ENCODE peak calls at places on chromosomes 3 and 15, in nine cellular contexts. O is T-helper 9 cell, A is NCI-H774, P is NCI-H510A, R is LoVo, D is NCI-H1092, L is GM23248, W is COR-L47, Q is Kasumi-1. H is an unnamed sample.

GRCh38 chr3:64586977-64587376 is 100.8 kb downstream of the ADAMTS9 start:
- DNase-seq in D (no peak), L (no peak), A (no peak), W (no peak), R (no peak), P (no peak), O (no peak), Q (no peak), H (no peak)

GRCh38 chr15:88089019-88089603 is 167.4 kb downstream of the NTRK3 start:
- DNase-seq in O (no peak), P (no peak), L (peak), Q (no peak), R (no peak), W (no peak), A (no peak), D (no peak), H (no peak)

GRCh38 chr3:18499256-18499655 is 74.1 kb upstream of the SATB1 start:
- DNase-seq in P (no peak), L (no peak), W (no peak), D (no peak), O (no peak), Q (peak), R (no peak), A (no peak), H (no peak)

GRCh38 chr3:79551997-79552396 is 215.8 kb downstream of the ROBO1 start:
- DNase-seq in R (no peak), W (no peak), D (no peak), L (peak), Q (no peak), P (no peak), O (no peak), A (no peak), H (no peak)

GRCh38 chr3:51585197-51585596 is 46.7 kb downstream of the RAD54L2 start:
- DNase-seq in R (no peak), A (no peak), D (no peak), P (no peak), L (no peak), W (no peak), Q (no peak), O (no peak), H (no peak)

GRCh38 chr3:101639280-101639963 is 37.5 kb downstream of the ZBTB11 start:
- DNase-seq in L (no peak), P (no peak), W (no peak), D (no peak), Q (no peak), A (no peak), R (no peak), O (no peak), H (no peak)

GRCh38 chr3:171436380-171436779 is 23.8 kb downstream of the TNIK start:
- DNase-seq in D (no peak), Q (no peak), O (no peak), W (no peak), L (no peak), A (no peak), R (no peak), P (no peak), H (no peak)

GRCh38 chr3:123843668-123844067 is 40.5 kb downstream of the MYLK start:
- DNase-seq in Q (no peak), P (no peak), D (no peak), W (no peak), L (peak), R (no peak), O (no peak), A (no peak), H (no peak)

GRCh38 chr3:38327335-38328009 is 19.1 kb upstream of the XYLB start:
- DNase-seq in W (no peak), O (no peak), P (no peak), A (no peak), D (no peak), R (peak), L (peak), Q (no peak), H (peak)

GRCh38 chr3:187063286-187064081 is 75.8 kb downstream of the RPL39L start:
- DNase-seq in L (no peak), Q (no peak), R (no peak), P (no peak), W (no peak), D (no peak), A (no peak), O (no peak), H (peak)

GRCh38 chr3:14520967-14521366 is 19.2 kb downstream of the GRIP2 start:
- DNase-seq in L (no peak), Q (no peak), A (no peak), W (no peak), D (no peak), P (no peak), O (no peak), R (no peak), H (no peak)

GRCh38 chr15:64193971-64194370 is 31.1 kb upstream of the PPIB start:
- DNase-seq in W (no peak), D (no peak), A (no peak), P (no peak), O (no peak), Q (no peak), L (no peak), R (no peak), H (no peak)

GRCh38 chr3:12451960-12452359 is 32.3 kb upstream of the TSEN2 start:
- DNase-seq in P (no peak), Q (no peak), L (no peak), R (no peak), W (no peak), A (no peak), D (no peak), O (no peak), H (no peak)

GRCh38 chr15:63502843-63503738 is 1.3 kb upstream of the USP3 start:
- DNase-seq in P (peak), D (no peak), Q (peak), R (peak), O (peak), A (no peak), L (peak), W (no peak), H (peak)

GRCh38 chr15:63013052-63013808 is 29.3 kb upstream of the TPM1 start:
- DNase-seq in A (no peak), O (no peak), P (no peak), D (no peak), W (no peak), L (peak), Q (no peak), R (peak), H (peak)

GRCh38 chr15:37106490-37107001 is 6.2 kb upstream of the MEIS2 start:
- DNase-seq in O (no peak), A (no peak), P (no peak), D (no peak), Q (no peak), R (peak), L (no peak), W (peak), H (no peak)

GRCh38 chr15:95995375-95996168 is 334.9 kb upstream of the NR2F2 start:
- DNase-seq in D (no peak), O (no peak), Q (no peak), P (no peak), R (no peak), W (no peak), A (no peak), L (peak), H (peak)

GRCh38 chr3:138407236-138407907 is 27.0 kb upstream of the ESYT3 start:
- DNase-seq in W (no peak), A (no peak), D (no peak), P (no peak), R (no peak), Q (no peak), O (no peak), L (no peak), H (no peak)

GRCh38 chr3:12822725-12823373 is 18.5 kb downstream of the RPL32 start:
- DNase-seq in P (no peak), Q (peak), A (no peak), L (no peak), O (no peak), R (no peak), D (no peak), W (no peak), H (no peak)

GRCh38 chr15:69424001-69424400 is 9.9 kb downstream of the KIF23 start:
- DNase-seq in O (no peak), W (no peak), A (no peak), P (no peak), D (no peak), R (no peak), L (no peak), Q (no peak), H (no peak)

H was measured in RWPE1.